ENCODE peak calls at places on chromosome 7, in four cellular contexts. N is coronary artery, E is tibial nerve, J is endothelial cell of umbilical vein. R is an unnamed sample.
A peak's percentile ranks its signal among the peaks of the same experiment; 100 is the strongest.

GRCh38 chr7:111864291-111864976 is 302.1 kb upstream of the IMMP2L start:
- DNase-seq in J (no peak), N (no peak), E (no peak), R (no peak)

GRCh38 chr7:16764942-16765341 is 11.4 kb downstream of the TSPAN13 start:
- DNase-seq in E (no peak), N (no peak), J (no peak), R (no peak)

GRCh38 chr7:23347682-23348180 is 48.6 kb downstream of the MALSU1 start:
- DNase-seq in E (no peak), N (no peak), J (peak; percentile 88), R (no peak)

GRCh38 chr7:139252451-139252850 is 21.4 kb downstream of the UBN2 start:
- DNase-seq in E (no peak), J (no peak), N (no peak), R (no peak)

GRCh38 chr7:52355059-52355458 is 680.4 kb upstream of the POM121L12 start:
- DNase-seq in E (no peak), J (peak; percentile 41), N (no peak), R (no peak)

GRCh38 chr7:108455524-108455832 is 758 bp downstream of the NRCAM start:
- DNase-seq in N (no peak), E (no peak), J (no peak), R (no peak)

GRCh38 chr7:116809636-116810266 is 52.6 kb upstream of the CAPZA2 start:
- DNase-seq in E (no peak), N (no peak), J (peak; percentile 86), R (no peak)

GRCh38 chr7:17941171-17941490 is 837 bp upstream of the SNX13 start:
- DNase-seq in E (no peak), J (no peak), N (no peak), R (no peak)

GRCh38 chr7:24755541-24756416 is 1.5 kb downstream of the GSDME start:
- DNase-seq in E (no peak), J (peak; percentile 85), N (no peak), R (no peak)

GRCh38 chr7:130417215-130417614 is 23.6 kb downstream of the CEP41 start:
- DNase-seq in E (no peak), J (no peak), N (no peak), R (no peak)

GRCh38 chr7:36795451-36796021 is 71.2 kb upstream of the AOAH start:
- DNase-seq in J (no peak), E (no peak), N (no peak), R (no peak)

GRCh38 chr7:85068796-85069195 is 118.1 kb downstream of the SEMA3D start:
- DNase-seq in N (no peak), E (no peak), J (peak; percentile 40), R (no peak)

GRCh38 chr7:27434729-27435400 is 192.3 kb downstream of the EVX1 start:
- DNase-seq in N (no peak), J (no peak), E (no peak), R (no peak)

GRCh38 chr7:27873981-27874957 is 134.3 kb downstream of the TAX1BP1 start:
- DNase-seq in N (no peak), E (no peak), J (peak; percentile 98), R (no peak)

GRCh38 chr7:51601461-51601860 is 284.9 kb upstream of the COBL start:
- DNase-seq in J (no peak), N (no peak), E (no peak), R (no peak)

GRCh38 chr7:41222704-41223103 is 480.2 kb downstream of the INHBA start:
- DNase-seq in E (no peak), J (peak; percentile 37), N (no peak), R (no peak)

GRCh38 chr7:4788627-4789189 is 13.3 kb downstream of the AP5Z1 start:
- DNase-seq in J (no peak), N (no peak), E (no peak), R (no peak)

GRCh38 chr7:30225863-30226361 is 58.5 kb upstream of the ZNRF2 start:
- DNase-seq in J (peak; percentile 56), E (no peak), N (no peak), R (no peak)

GRCh38 chr7:4836206-4836661 is 25.6 kb downstream of the PAPOLB start:
- DNase-seq in N (peak; percentile 64), J (no peak), E (no peak), R (no peak)

GRCh38 chr7:149489391-149490024 is 8.1 kb downstream of the ZNF746 start:
- DNase-seq in E (no peak), N (no peak), J (no peak), R (no peak)

GRCh38 chr7:84070101-84070500 is 124.5 kb downstream of the SEMA3A start:
- DNase-seq in J (peak; percentile 70), E (no peak), N (no peak), R (no peak)

GRCh38 chr7:26683277-26683676 is 181.1 kb downstream of the SKAP2 start:
- DNase-seq in E (no peak), N (no peak), J (no peak), R (no peak)

GRCh38 chr7:156816943-156817572 is 75.9 kb downstream of the LMBR1 start:
- DNase-seq in E (no peak), N (no peak), J (peak; percentile 33), R (no peak)

GRCh38 chr7:19051767-19052375 is 65.6 kb downstream of the TWIST1 start:
- DNase-seq in E (no peak), J (peak; percentile 42), N (no peak), R (no peak)

GRCh38 chr7:19852192-19852591 is 78.8 kb upstream of the TMEM196 start:
- DNase-seq in E (no peak), N (no peak), J (no peak), R (no peak)

GRCh38 chr7:119254741-119255140 is 1018.2 kb upstream of the KCND2 start:
- DNase-seq in E (no peak), J (no peak), N (no peak), R (no peak)

GRCh38 chr7:111190804-111191203 is 99.9 kb downstream of the LRRN3 start:
- DNase-seq in N (no peak), J (no peak), E (no peak), R (no peak)

GRCh38 chr7:130982160-130982638 is 248.2 kb upstream of the KLF14 start:
- DNase-seq in N (no peak), J (peak; percentile 54), E (no peak), R (no peak)

GRCh38 chr7:154684651-154685563 is 318.0 kb downstream of the PAXIP1 start:
- DNase-seq in N (no peak), E (no peak), J (no peak), R (no peak)

GRCh38 chr7:103879411-103879810 is 110.0 kb downstream of the RELN start:
- DNase-seq in E (no peak), J (no peak), N (no peak), R (no peak)

GRCh38 chr7:72275412-72276070 is 136.6 kb downstream of the CALN1 start:
- DNase-seq in J (no peak), E (no peak), N (no peak), R (no peak)

GRCh38 chr7:43592321-43592720 is 9.4 kb downstream of the STK17A start:
- DNase-seq in N (no peak), J (no peak), E (no peak), R (no peak)
- TF ChIP-seq CTCF in N (no peak), J (no peak), E (no peak), R (no peak)

GRCh38 chr7:2405201-2405600 is 1.8 kb downstream of the CHST12 start:
- DNase-seq in N (no peak), E (no peak), J (no peak), R (no peak)

GRCh38 chr7:2404714-2405119 is 1.3 kb downstream of the CHST12 start:
- DNase-seq in J (no peak), E (no peak), N (no peak), R (no peak)

GRCh38 chr7:2403014-2403717 is at the start of gene CHST12:
- DNase-seq in N (peak; percentile 92), E (peak; percentile 92), J (peak; percentile 94), R (peak; percentile 97)

GRCh38 chr7:2402687-2403013 is 761 bp upstream of the CHST12 start:
- DNase-seq in J (no peak), E (no peak), N (no peak), R (no peak)

GRCh38 chr7:2403718-2404648 is 572 bp downstream of the CHST12 start:
- DNase-seq in E (no peak), J (peak; percentile 42), N (no peak), R (no peak)
- TF ChIP-seq CTCF in E (no peak), J (peak; percentile 7), N (no peak), R (peak; percentile 65)

DNA sequence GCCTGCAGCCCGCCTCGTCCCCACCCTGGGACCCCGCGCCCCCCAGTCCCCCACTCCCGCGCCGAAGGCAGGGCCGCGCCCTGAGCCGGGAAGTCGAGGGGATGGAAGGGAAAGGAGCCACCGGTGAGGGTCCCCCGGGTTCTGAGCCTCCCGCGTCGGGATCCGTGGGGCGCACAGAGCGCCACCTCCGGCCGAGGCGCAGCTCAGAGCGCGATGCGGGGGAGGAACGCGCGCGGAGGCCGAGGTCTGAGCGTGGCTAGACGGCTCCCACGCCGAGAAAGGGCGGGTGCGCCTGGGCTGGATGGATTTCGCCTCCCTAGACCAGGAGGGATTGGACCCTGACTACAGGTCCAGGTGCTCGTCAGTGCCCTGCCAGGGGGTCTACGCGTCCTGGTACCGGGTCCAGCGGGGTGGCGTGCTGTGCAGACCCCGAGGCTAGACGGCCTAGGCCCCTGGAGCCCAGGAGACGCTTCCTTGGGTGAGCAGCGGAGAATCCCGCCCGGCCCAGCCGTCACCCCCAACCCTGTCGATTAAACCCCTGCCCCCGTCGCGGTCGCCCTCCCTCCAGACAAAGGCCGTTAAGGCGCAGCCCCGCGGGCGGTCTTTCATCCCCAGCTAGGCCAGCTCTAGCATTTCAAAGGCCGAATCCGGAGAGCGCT is 986 bp upstream of the PDGFA start:
- DNase-seq in J (no peak), N (no peak), E (no peak), R (no peak)
- TF ChIP-seq CTCF in J (peak; percentile 14), N (no peak), E (no peak), R (no peak)

DNA sequence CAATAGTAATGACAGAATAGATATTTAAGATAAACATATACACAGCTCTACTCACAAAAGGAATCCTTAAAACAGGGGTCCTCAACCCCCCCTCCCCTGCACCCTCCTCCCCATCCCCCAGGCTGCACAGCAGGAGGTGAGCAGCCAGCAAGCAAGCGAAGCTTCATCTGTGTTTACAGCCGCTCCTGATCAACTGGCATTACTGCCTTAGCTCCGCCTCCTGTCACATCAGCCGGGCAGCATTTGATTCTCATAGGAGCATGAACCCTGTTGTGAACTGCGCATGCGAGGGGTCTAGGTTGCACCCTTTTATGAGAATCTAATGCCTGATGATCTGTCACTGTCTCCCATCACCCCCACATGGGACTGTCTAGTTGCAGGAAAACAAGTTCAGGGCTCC is 65.5 kb downstream of the SMURF1 start:
- DNase-seq in J (no peak), N (no peak), E (no peak), R (no peak)
- TF ChIP-seq CTCF in J (no peak), N (no peak), E (no peak), R (no peak)

DNA sequence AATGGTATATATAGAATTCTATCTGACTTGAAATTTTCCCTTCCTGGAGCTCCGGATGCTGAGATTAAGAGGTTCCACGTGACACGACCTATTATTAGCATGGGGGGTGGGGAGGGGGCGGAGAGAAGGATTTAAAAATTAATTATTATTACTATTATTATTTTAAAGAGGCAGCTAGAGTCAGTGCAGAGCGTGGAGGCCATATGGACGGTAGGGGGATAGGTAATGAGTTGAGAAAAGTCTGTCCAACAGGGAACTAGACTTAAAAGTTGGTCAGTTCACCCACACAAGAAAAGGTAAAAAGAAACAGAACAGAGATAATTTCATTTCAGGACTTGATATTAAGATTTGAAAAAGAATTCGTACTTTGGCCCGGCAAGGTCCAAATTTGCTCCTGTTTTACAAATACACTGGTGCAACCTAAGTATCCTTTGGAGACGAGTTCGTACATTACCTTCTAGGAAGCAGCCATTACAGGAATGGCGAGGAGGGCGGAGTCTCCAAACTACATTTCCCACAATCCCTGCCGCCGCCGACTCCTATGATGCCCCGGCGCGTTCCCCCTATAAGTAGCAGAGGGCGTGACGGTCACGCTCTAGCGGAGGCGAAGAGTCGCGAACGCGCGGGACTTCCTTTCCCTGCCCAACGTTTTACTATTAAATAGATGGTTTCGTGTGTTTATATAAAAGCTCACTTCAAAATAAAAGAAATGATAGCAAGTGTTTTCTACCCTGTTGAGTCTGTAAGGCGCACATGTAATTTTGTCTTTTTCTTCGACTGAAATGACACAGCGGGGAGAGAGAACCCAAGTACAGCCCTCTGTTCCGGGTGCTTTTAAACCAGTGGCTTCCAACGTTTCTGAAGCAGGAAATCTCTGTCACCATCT is at the start of gene SMIM30:
- DNase-seq in J (peak; percentile 93), N (peak; percentile 91), E (peak; percentile 88), R (peak; percentile 86)
- TF ChIP-seq CTCF in J (no peak), N (no peak), E (no peak), R (peak; percentile 47)

R was measured in type B pancreatic cell.